ENCODE peak calls at places on chromosome 13, in six cellular contexts. I is choroid plexus epithelial cell, O is transverse colon, D is pancreas, Y is fibroblast of lung, M is AG09309. B is an unnamed sample.

GRCh38 chr13:51315658-51316057 is 23.8 kb upstream of the SERPINE3 start:
- DNase-seq in I (peak; percentile 63), O (no peak), D (no peak), Y (peak; percentile 11), M (no peak), B (no peak)

GRCh38 chr13:94318418-94318817 is 161.1 kb downstream of the DCT start:
- DNase-seq in I (peak; percentile 70), O (no peak), D (no peak), Y (peak; percentile 70), M (no peak), B (no peak)

GRCh38 chr13:33816912-33817311 is 1.0 kb upstream of the RFC3 start:
- DNase-seq in I (no peak), O (no peak), D (no peak), Y (no peak), M (no peak), B (no peak)

GRCh38 chr13:109748677-109749076 is 37.7 kb downstream of the IRS2 start:
- DNase-seq in I (no peak), O (no peak), D (no peak), Y (no peak), M (no peak), B (no peak)

GRCh38 chr13:23547000-23547590 is 23.1 kb upstream of the TNFRSF19 start:
- DNase-seq in I (peak; percentile 16), O (peak; percentile 9), D (no peak), Y (peak; percentile 45), M (no peak), B (peak; percentile 47)

GRCh38 chr13:46614582-46614981 is 61.6 kb downstream of the LRCH1 start:
- DNase-seq in I (peak; percentile 87), O (no peak), D (no peak), Y (peak; percentile 96), M (no peak), B (peak; percentile 95)

GRCh38 chr13:67204731-67205130 is 25.4 kb downstream of the PCDH9 start:
- DNase-seq in I (peak; percentile 52), O (no peak), D (no peak), Y (no peak), M (no peak), B (no peak)

GRCh38 chr13:45718063-45718462 is 15.9 kb downstream of the CBY2 start:
- DNase-seq in I (peak; percentile 21), O (no peak), D (no peak), Y (peak; percentile 32), M (no peak), B (peak; percentile 23)

GRCh38 chr13:109600078-109600477 is 186.3 kb downstream of the IRS2 start:
- DNase-seq in I (no peak), O (no peak), D (no peak), Y (no peak), M (no peak), B (no peak)

GRCh38 chr13:102197193-102197592 is 204.7 kb downstream of the FGF14 start:
- DNase-seq in I (peak; percentile 64), O (no peak), D (no peak), Y (peak; percentile 63), M (no peak), B (no peak)

GRCh38 chr13:62309904-62310303 is 894.3 kb upstream of the PCDH20 start:
- DNase-seq in I (no peak), O (no peak), D (no peak), Y (no peak), M (no peak), B (no peak)

GRCh38 chr13:103188688-103189326 is 122.6 kb upstream of the SLC10A2 start:
- DNase-seq in I (peak; percentile 64), O (no peak), D (no peak), Y (peak; percentile 67), M (no peak), B (peak; percentile 60)

GRCh38 chr13:113183450-113184129 is 24.9 kb downstream of the PCID2 start:
- DNase-seq in I (peak; percentile 72), O (no peak), D (no peak), Y (no peak), M (no peak), B (no peak)

GRCh38 chr13:75357576-75358295 is 124.2 kb downstream of the TBC1D4 start:
- DNase-seq in I (peak; percentile 92), O (no peak), D (no peak), Y (peak; percentile 68), M (no peak), B (peak; percentile 76)

GRCh38 chr13:111555906-111556305 is 235.5 kb downstream of the TEX29 start:
- DNase-seq in I (no peak), O (no peak), D (no peak), Y (no peak), M (no peak), B (no peak)

GRCh38 chr13:50400930-50401553 is 385.8 kb downstream of the KCNRG start:
- DNase-seq in I (peak; percentile 83), O (no peak), D (no peak), Y (peak; percentile 84), M (peak; percentile 80), B (peak; percentile 84)

GRCh38 chr13:48615017-48615416 is 38.7 kb upstream of the CYSLTR2 start:
- DNase-seq in I (no peak), O (no peak), D (no peak), Y (no peak), M (no peak), B (peak; percentile 16)

DNA sequence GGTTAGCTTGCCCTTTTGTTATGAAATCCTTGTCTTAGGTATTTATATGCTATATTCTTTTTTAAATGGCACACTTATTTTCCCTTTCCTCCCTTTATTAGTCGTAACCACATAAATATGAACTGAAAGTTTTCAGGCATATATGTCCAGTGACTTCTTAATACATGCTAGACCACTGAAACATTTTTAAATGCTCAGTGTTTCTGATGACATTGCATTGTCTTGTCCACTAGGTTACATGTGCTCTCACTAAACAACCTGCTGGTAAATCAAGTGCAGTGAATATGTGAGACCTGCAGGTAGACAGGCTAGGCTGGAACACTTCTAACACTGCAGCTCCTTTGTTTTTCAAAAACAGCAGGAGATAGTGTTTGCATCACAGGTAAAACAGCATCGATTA is 332.6 kb upstream of the DACH1 start:
- DNase-seq in I (no peak), O (no peak), D (no peak), Y (no peak), M (no peak), B (no peak)
- H3K4me3 ChIP-seq in I (no peak overlapping the region), O (no peak overlapping the region), D (no peak overlapping the region), Y (no peak overlapping the region), M (no peak overlapping the region), B (no peak overlapping the region)

GRCh38 chr13:31053098-31053497 is 108.6 kb downstream of the HSPH1 start:
- DNase-seq in I (peak; percentile 26), O (no peak), D (no peak), Y (no peak), M (no peak), B (no peak)

GRCh38 chr13:31050486-31051400 is 111.0 kb downstream of the HSPH1 start:
- DNase-seq in I (peak; percentile 41), O (no peak), D (no peak), Y (no peak), M (no peak), B (no peak)

GRCh38 chr13:31053896-31054295 is 107.8 kb downstream of the HSPH1 start:
- DNase-seq in I (no peak), O (no peak), D (no peak), Y (no peak), M (no peak), B (no peak)

GRCh38 chr13:31052478-31052877 is 109.2 kb downstream of the HSPH1 start:
- DNase-seq in I (no peak), O (no peak), D (no peak), Y (no peak), M (no peak), B (no peak)

GRCh38 chr13:31051999-31052398 is 109.7 kb downstream of the HSPH1 start:
- DNase-seq in I (no peak), O (no peak), D (no peak), Y (no peak), M (no peak), B (no peak)
- TF ChIP-seq CTCF in I (peak; percentile 28), O (no peak), D (no peak), Y (peak; percentile 9), M (no peak), B (peak; percentile 4)

GRCh38 chr13:78610381-78610883 is 7.1 kb upstream of the POU4F1 start:
- DNase-seq in I (peak; percentile 44), O (no peak), D (no peak), Y (peak; percentile 54), M (peak; percentile 5), B (peak; percentile 61)

GRCh38 chr13:78608254-78608704 is 4.9 kb upstream of the POU4F1 start:
- DNase-seq in I (no peak), O (no peak), D (no peak), Y (no peak), M (no peak), B (no peak)

GRCh38 chr13:78608705-78609463 is 5.5 kb upstream of the POU4F1 start:
- DNase-seq in I (no peak), O (no peak), D (no peak), Y (peak; percentile 4), M (no peak), B (no peak)

GRCh38 chr13:78611040-78611439 is 7.7 kb upstream of the POU4F1 start:
- DNase-seq in I (no peak), O (no peak), D (no peak), Y (no peak), M (no peak), B (no peak)

DNA sequence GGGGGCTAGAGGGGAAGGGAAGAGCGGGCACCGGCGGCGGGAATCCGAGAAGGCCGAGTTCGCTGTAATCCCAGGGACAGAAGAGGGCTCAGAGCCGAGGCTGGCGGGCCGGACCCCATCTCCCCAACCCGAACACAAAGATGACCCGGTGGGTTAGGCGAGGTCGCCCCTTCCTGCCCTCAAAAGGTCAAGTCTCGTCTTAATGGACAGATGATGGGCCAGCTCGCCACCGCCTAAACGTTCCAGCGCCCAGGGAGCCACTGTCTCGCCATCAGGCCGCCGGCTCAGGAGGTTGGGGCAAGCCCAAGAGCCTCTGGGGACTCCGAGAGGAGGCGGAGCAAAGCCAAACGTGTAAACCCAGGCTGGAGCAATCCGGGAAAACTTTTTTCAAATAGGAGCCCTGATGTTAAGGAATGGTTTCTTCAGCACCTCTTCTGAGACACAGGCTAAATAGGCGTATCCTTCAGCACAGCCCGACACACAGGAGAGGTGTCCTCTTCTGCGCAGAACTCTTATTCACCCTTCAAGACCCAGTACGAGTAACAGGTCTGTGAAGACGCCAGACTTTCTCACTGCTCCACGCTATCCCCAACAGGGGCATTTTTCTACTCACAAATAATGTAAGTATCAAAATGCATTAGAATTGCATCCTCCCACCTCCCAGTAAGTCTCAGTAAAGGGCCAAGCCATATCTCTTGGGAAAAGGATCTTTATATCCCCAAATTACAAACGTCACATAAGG is 6.3 kb upstream of the POU4F1 start:
- DNase-seq in I (no peak), O (no peak), D (no peak), Y (peak; percentile 6), M (no peak), B (no peak)
- H3K4me3 ChIP-seq in I (peak overlapping the region; percentile 49), O (peak overlapping the region; percentile 39), D (no peak overlapping the region), Y (peak overlapping the region; percentile 41), M (peak overlapping the region; percentile 61), B (peak overlapping the region; percentile 59)

DNA sequence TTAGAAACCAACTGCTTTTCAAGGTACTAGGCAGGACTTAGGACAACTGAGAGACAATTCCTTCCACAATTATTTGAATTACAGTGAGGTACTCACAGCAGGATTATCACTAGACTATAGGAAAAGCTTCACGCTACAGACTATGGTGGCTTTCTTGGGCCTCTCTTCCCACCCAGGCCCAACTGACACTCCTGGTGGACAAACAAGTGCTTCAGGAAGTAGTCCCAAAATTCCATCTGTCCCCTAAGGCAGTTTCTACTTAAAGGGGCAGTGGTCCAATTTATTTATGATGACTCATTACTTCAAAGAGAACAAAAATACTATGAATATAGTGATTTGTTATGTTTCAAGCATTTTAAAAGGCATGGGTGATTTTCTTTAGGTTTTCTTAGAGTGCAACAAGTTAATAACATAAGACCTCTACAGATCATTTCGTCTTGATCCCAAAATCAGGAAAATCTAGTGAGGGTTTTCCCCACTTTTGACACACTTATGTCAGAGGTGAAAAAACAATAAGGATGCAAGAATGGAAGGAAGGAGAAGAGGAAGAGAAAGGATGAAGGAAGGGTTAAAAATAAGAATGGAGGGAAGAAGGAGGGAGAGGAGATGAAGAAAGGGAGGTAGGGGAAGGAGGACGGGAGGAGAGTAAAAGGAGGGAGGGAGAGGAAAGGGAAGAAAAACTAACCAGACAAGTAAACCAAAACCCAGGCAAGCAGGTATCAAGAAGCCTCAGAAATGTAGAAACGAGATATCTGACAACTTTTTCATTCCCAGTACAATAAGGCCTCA is 100.7 kb downstream of the SERP2 start:
- DNase-seq in I (peak; percentile 14), O (no peak), D (no peak), Y (peak; percentile 29), M (no peak), B (peak; percentile 17)
- TF ChIP-seq CTCF in I (no peak), O (no peak), D (no peak), Y (no peak), M (no peak), B (no peak)

B was measured in fibroblast of pulmonary artery.